ENCODE peak calls at places on chromosomes 3 and 15, in ten cellular contexts. S is right lobe of liver, C is lower leg skin, X is suprapubic skin, M is heart left ventricle, A is A549, O is upper lobe of left lung, D is H54, F is GM12892, L is endothelial cell of umbilical vein. W is an unnamed sample.

GRCh38 chr3:183584246-183584913 is 28.9 kb upstream of the KLHL6 start:
- DNase-seq in S (no peak), C (no peak), X (peak; percentile 47), M (peak; percentile 54), A (no peak), O (no peak), D (no peak), F (no peak), L (peak; percentile 71), W (no peak)

GRCh38 chr3:141333796-141334626 is 34.3 kb upstream of the ZBTB38 start:
- DNase-seq in S (no peak), C (no peak), X (no peak), M (no peak), A (no peak), O (no peak), D (no peak), F (no peak), L (no peak), W (no peak)

GRCh38 chr3:169929830-169930519 is 18.6 kb downstream of the SAMD7 start:
- DNase-seq in S (no peak), C (no peak), X (no peak), M (no peak), A (no peak), O (no peak), D (no peak), F (no peak), L (no peak), W (peak; percentile 92)

GRCh38 chr3:123638936-123639680 is 54.3 kb upstream of the HACD2 start:
- DNase-seq in S (no peak), C (no peak), X (no peak), M (no peak), A (no peak), O (no peak), D (no peak), F (no peak), L (no peak), W (no peak)

GRCh38 chr3:11805716-11806115 is 41.0 kb downstream of the TAMM41 start:
- DNase-seq in S (no peak), C (no peak), X (no peak), M (no peak), A (no peak), O (no peak), D (no peak), F (no peak), L (no peak), W (no peak)

GRCh38 chr3:194739498-194740284 is 54.0 kb downstream of the FAM43A start:
- DNase-seq in S (no peak), C (no peak), X (no peak), M (no peak), A (peak; percentile 17), O (no peak), D (peak; percentile 46), F (no peak), L (peak; percentile 77), W (no peak)

GRCh38 chr3:160180581-160181216 is 44.5 kb upstream of the C3orf80 start:
- DNase-seq in S (no peak), C (no peak), X (no peak), M (no peak), A (no peak), O (no peak), D (peak; percentile 46), F (no peak), L (peak; percentile 66), W (no peak)

GRCh38 chr3:161540594-161540993 is 44.0 kb downstream of the OTOL1 start:
- DNase-seq in S (no peak), C (no peak), X (no peak), M (no peak), A (no peak), O (no peak), D (no peak), F (no peak), L (no peak), W (no peak)

GRCh38 chr15:57213783-57214366 is 162.4 kb upstream of the CGNL1 start:
- DNase-seq in S (no peak), C (no peak), X (no peak), M (no peak), A (peak; percentile 51), O (no peak), D (no peak), F (no peak), L (peak; percentile 76), W (peak; percentile 38)

GRCh38 chr3:170947018-170947769 is 38.8 kb upstream of the EIF5A2 start:
- DNase-seq in S (no peak), C (no peak), X (no peak), M (no peak), A (no peak), O (no peak), D (no peak), F (no peak), L (no peak), W (no peak)

GRCh38 chr15:47727676-47728075 is 10.4 kb downstream of the SEMA6D start:
- DNase-seq in S (no peak), C (no peak), X (no peak), M (no peak), A (no peak), O (no peak), D (no peak), F (no peak), L (no peak), W (no peak)

GRCh38 chr3:110743202-110743601 is 328.4 kb upstream of the NECTIN3 start:
- DNase-seq in S (no peak), C (no peak), X (no peak), M (no peak), A (peak; percentile 24), O (peak; percentile 27), D (no peak), F (no peak), L (no peak), W (no peak)

GRCh38 chr3:148297013-148297412 is 400.7 kb upstream of the AGTR1 start:
- DNase-seq in S (no peak), C (no peak), X (no peak), M (no peak), A (no peak), O (no peak), D (no peak), F (no peak), L (no peak), W (no peak)

GRCh38 chr15:31511707-31512310 is 185.2 kb downstream of the KLF13 start:
- DNase-seq in S (peak; percentile 5), C (no peak), X (no peak), M (no peak), A (no peak), O (no peak), D (no peak), F (no peak), L (peak; percentile 33), W (no peak)

GRCh38 chr3:141335531-141336042 is 32.7 kb upstream of the ZBTB38 start:
- DNase-seq in S (no peak), C (no peak), X (no peak), M (no peak), A (no peak), O (no peak), D (no peak), F (no peak), L (no peak), W (no peak)

GRCh38 chr15:57367556-57367955 is 8.7 kb upstream of the CGNL1 start:
- DNase-seq in S (no peak), C (no peak), X (no peak), M (no peak), A (no peak), O (no peak), D (no peak), F (no peak), L (no peak), W (no peak)

GRCh38 chr15:42474857-42475256 is 16.1 kb downstream of the ZNF106 start:
- DNase-seq in S (no peak), C (no peak), X (no peak), M (no peak), A (no peak), O (no peak), D (no peak), F (no peak), L (no peak), W (peak; percentile 21)

GRCh38 chr3:149536429-149536828 is 61.9 kb downstream of the TM4SF4 start:
- DNase-seq in S (peak; percentile 94), C (no peak), X (no peak), M (peak; percentile 75), A (peak; percentile 55), O (peak; percentile 70), D (no peak), F (no peak), L (no peak), W (no peak)

GRCh38 chr3:50088725-50089602 is at the start of gene RBM5:
- DNase-seq in S (peak; percentile 94), C (peak; percentile 99), X (peak; percentile 98), M (peak; percentile 94), A (peak; percentile 91), O (peak; percentile 95), D (peak; percentile 97), F (peak; percentile 97), L (peak; percentile 92), W (peak; percentile 94)
- TF ChIP-seq POLR2A in S (peak; percentile 48), C (no peak), X (peak; percentile 45), M (no peak), A (peak; percentile 70), O (peak; percentile 78), D (peak; percentile 89), F (peak; percentile 81), L (peak; percentile 89), W (peak; percentile 87)

GRCh38 chr3:31981206-31982181 is at the start of the genes OSBPL10 and ZNF860:
- DNase-seq in S (peak; percentile 79), C (peak; percentile 96), X (peak; percentile 90), M (peak; percentile 95), A (peak; percentile 81), O (peak; percentile 93), D (peak; percentile 69), F (no peak), L (peak; percentile 95), W (no peak)
- TF ChIP-seq POLR2A in S (peak; percentile 48), C (no peak), X (no peak), M (no peak), A (peak; percentile 25), O (peak; percentile 59), D (peak; percentile 55), F (no peak), L (peak; percentile 12), W (no peak)

GRCh38 chr15:76177491-76178040 is 117.8 kb downstream of the TMEM266 start:
- DNase-seq in S (no peak), C (peak; percentile 95), X (peak; percentile 89), M (peak; percentile 48), A (peak; percentile 56), O (no peak), D (peak; percentile 50), F (no peak), L (no peak), W (no peak)
- TF ChIP-seq POLR2A in S (no peak), C (no peak), X (no peak), M (no peak), A (no peak), O (no peak), D (peak; percentile 4), F (no peak), L (no peak), W (no peak)

GRCh38 chr15:40330368-40330836 is 6.9 kb downstream of the INAFM2 start:
- DNase-seq in S (no peak), C (no peak), X (no peak), M (peak; percentile 52), A (no peak), O (peak; percentile 96), D (no peak), F (no peak), L (no peak), W (peak; percentile 57)
- TF ChIP-seq POLR2A in S (peak; percentile 23), C (no peak), X (no peak), M (no peak), A (no peak), O (peak; percentile 60), D (no peak), F (no peak), L (no peak), W (no peak)

GRCh38 chr15:58477228-58477627 is 45.4 kb downstream of the LIPC start:
- DNase-seq in S (no peak), C (no peak), X (no peak), M (no peak), A (no peak), O (no peak), D (no peak), F (no peak), L (peak; percentile 35), W (no peak)
- TF ChIP-seq POLR2A in S (no peak), C (no peak), X (no peak), M (no peak), A (no peak), O (no peak), D (no peak), F (no peak), L (no peak), W (no peak)

W was measured in erythroblast.